ENCODE peak calls at places on chromosome 14, in five cellular contexts. L is endodermal cell; B is right atrium auricular region; K is IMR-90; V is effector memory CD4-positive, alpha-beta T cell. O is an unnamed sample. For H3K4me1, the result is how much of the 10 kb centered on the place peaks cover.

GRCh38 chr14:35533357-35534129 is 421 bp upstream of the INSM2 start:
- DNase-seq in V (peak), L (peak), K (peak), B (no peak), O (no peak)

GRCh38 chr14:20001863-20002262 is at the start of gene OR4Q2:
- DNase-seq in L (no peak), K (no peak), V (no peak), B (no peak), O (no peak)

GRCh38 chr14:74637184-74637562 is 25.1 kb upstream of the LTBP2 start:
- DNase-seq in V (no peak), B (no peak), L (peak), K (no peak), O (no peak)

GRCh38 chr14:32364941-32365340 is 35.8 kb downstream of the AKAP6 start:
- DNase-seq in L (no peak), V (no peak), B (no peak), K (no peak), O (no peak)

GRCh38 chr14:61152851-61153364 is 128.2 kb downstream of the TMEM30B start:
- DNase-seq in B (no peak), L (no peak), K (peak), V (no peak), O (no peak)

GRCh38 chr14:66395300-66395699 is 90.9 kb upstream of the CCDC196 start:
- DNase-seq in L (peak), K (no peak), B (no peak), V (no peak), O (no peak)

GRCh38 chr14:66859063-66859671 is 330.1 kb upstream of the GARIN2 start:
- DNase-seq in K (no peak), V (no peak), L (no peak), B (no peak), O (no peak)

GRCh38 chr14:101192661-101193000 is 289.1 kb upstream of the RTL1 start:
- DNase-seq in L (no peak), K (no peak), V (no peak), B (peak), O (peak)

GRCh38 chr14:76346391-76347160 is 29.4 kb upstream of the ESRRB start:
- DNase-seq in B (no peak), V (no peak), K (no peak), L (no peak), O (no peak)

GRCh38 chr14:101176535-101177205 is 273.1 kb upstream of the RTL1 start:
- DNase-seq in K (no peak), V (no peak), L (no peak), B (peak), O (peak)

GRCh38 chr14:76077340-76077739 is 74.4 kb upstream of the GPATCH2L start:
- DNase-seq in K (no peak), V (no peak), L (no peak), B (no peak), O (no peak)

GRCh38 chr14:40119765-40120164 is 687.5 kb upstream of the FBXO33 start:
- DNase-seq in V (no peak), L (no peak), K (no peak), B (no peak), O (no peak)

GRCh38 chr14:57461777-57462320 is 31.8 kb downstream of the CCDC198 start:
- DNase-seq in V (no peak), B (no peak), L (no peak), K (no peak), O (no peak)

GRCh38 chr14:104131968-104132732 is 6.2 kb upstream of the KIF26A start:
- DNase-seq in V (no peak), L (peak), K (no peak), B (no peak), O (no peak)

GRCh38 chr14:90408713-90409112 is 11.9 kb downstream of the CALM1 start:
- DNase-seq in L (no peak), K (peak), V (no peak), B (no peak), O (no peak)

GRCh38 chr14:61304678-61305077 is 16.7 kb upstream of the PRKCH start:
- DNase-seq in V (no peak), K (no peak), B (no peak), L (no peak), O (peak)

GRCh38 chr14:77436042-77436441 is 12.7 kb upstream of the NOXRED1 start:
- DNase-seq in L (no peak), V (no peak), B (no peak), K (no peak), O (no peak)

GRCh38 chr14:51692646-51693045 is 40.9 kb downstream of the FRMD6 start:
- DNase-seq in L (no peak), K (peak), B (no peak), V (no peak), O (no peak)

GRCh38 chr14:91417983-91418386 is 365 bp upstream of the CCDC88C start:
- DNase-seq in K (no peak), L (peak), V (peak), B (no peak), O (no peak)

GRCh38 chr14:100072783-100073346 is 7.6 kb downstream of the EVL start:
- DNase-seq in L (no peak), V (peak), B (no peak), K (no peak), O (no peak)

GRCh38 chr14:35818346-35819115 is 7.6 kb upstream of the BRMS1L start:
- DNase-seq in L (no peak), K (peak), B (no peak), V (no peak), O (no peak)

GRCh38 chr14:64682173-64682710 is 22.0 kb upstream of the PLEKHG3 start:
- DNase-seq in B (peak), L (peak), V (no peak), K (peak), O (no peak)

GRCh38 chr14:77006127-77006526 is 22.4 kb downstream of the IRF2BPL start:
- DNase-seq in L (peak), V (no peak), K (no peak), B (no peak), O (no peak)

GRCh38 chr14:87656315-87656714 is 336.7 kb downstream of the GALC start:
- DNase-seq in K (no peak), B (no peak), L (no peak), V (no peak), O (no peak)

GRCh38 chr14:54881761-54882401 is 20.7 kb downstream of the GCH1 start:
- DNase-seq in K (peak), L (no peak), V (no peak), B (no peak), O (no peak)

DNA sequence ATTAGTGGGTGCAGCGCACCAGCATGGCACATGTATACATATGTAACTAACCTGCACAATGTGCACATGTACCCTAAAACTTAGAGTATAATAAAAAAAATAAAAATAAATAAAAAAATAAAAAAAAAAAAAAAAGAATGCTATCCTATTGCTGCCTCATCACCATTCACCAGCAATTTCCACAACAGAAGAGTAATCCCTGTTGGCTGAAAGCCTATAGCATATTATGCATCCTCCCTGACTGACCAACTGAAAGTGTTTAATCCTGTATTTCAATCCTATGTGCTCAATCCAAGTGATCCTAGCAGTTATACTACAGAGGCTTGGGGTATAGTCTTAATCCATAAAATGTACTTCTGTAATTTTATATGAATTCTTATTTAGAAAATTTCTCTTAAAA is 18.5 kb downstream of the DICER1 start:
- DNase-seq in K (peak), L (no peak), V (no peak), B (no peak), O (no peak)
- H3K4me1 ChIP-seq in K (under half), L (under half), V (under half), B (half or more), O (half or more)

GRCh38 chr14:105486333-105486973 is at the start of gene CRIP1:
- DNase-seq in L (no peak), K (no peak), V (no peak), B (no peak), O (no peak)

GRCh38 chr14:105486974-105487448 is 325 bp downstream of the CRIP1 start:
- DNase-seq in V (peak), B (peak), L (peak), K (no peak), O (no peak)

GRCh38 chr14:105484069-105484996 is 2.4 kb upstream of the CRIP1 start:
- DNase-seq in B (peak), L (no peak), V (peak), K (no peak), O (no peak)

GRCh38 chr14:105484997-105485393 is 1.7 kb upstream of the CRIP1 start:
- DNase-seq in V (no peak), K (no peak), L (no peak), B (no peak), O (no peak)

GRCh38 chr14:105485720-105486332 is 860 bp upstream of the CRIP1 start:
- DNase-seq in K (no peak), V (peak), B (no peak), L (peak), O (no peak)
- H3K4me1 ChIP-seq in K (under half), V (half or more), B (half or more), L (under half), O (half or more)

GRCh38 chr14:59358774-59359173 is 106.4 kb downstream of the GPR135 start:
- DNase-seq in V (no peak), L (no peak), B (no peak), K (no peak), O (no peak)
- H3K4me1 ChIP-seq in V (under half), L (under half), B (half or more), K (under half), O (half or more)

DNA sequence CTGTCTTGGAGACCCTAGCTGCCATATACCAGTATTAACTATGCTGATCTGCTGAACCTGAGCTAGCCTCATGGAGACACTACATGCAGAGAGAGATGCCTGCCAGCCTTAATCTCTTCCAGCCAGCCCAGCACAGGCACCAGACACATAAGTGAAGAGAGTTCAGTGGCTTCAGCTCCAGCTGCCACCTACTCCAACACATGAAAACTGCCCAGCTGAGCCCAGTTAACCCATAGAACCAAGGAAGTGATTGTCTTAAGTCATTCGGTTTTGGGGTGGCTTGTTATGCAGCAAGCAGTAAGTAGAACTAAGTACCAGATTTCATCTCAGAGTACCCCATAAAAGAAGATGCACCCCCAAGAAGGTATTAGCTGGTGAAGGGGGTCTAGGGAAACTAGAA is 7.6 kb downstream of the SERPINA11 start:
- DNase-seq in K (no peak), L (no peak), V (no peak), B (no peak), O (no peak)
- H3K4me1 ChIP-seq in K (under half), L (under half), V (under half), B (under half), O (under half)

GRCh38 chr14:102736956-102737355 is 40.3 kb upstream of the TRAF3 start:
- DNase-seq in L (peak), V (no peak), K (no peak), B (no peak), O (no peak)

GRCh38 chr14:102739190-102739469 is 38.1 kb upstream of the TRAF3 start:
- DNase-seq in V (no peak), L (no peak), B (no peak), K (no peak), O (no peak)

GRCh38 chr14:102733326-102733725 is 43.9 kb upstream of the TRAF3 start:
- DNase-seq in L (no peak), V (no peak), K (no peak), B (no peak), O (no peak)

GRCh38 chr14:102737402-102738372 is 39.6 kb upstream of the TRAF3 start:
- DNase-seq in V (no peak), B (no peak), K (no peak), L (no peak), O (no peak)

DNA sequence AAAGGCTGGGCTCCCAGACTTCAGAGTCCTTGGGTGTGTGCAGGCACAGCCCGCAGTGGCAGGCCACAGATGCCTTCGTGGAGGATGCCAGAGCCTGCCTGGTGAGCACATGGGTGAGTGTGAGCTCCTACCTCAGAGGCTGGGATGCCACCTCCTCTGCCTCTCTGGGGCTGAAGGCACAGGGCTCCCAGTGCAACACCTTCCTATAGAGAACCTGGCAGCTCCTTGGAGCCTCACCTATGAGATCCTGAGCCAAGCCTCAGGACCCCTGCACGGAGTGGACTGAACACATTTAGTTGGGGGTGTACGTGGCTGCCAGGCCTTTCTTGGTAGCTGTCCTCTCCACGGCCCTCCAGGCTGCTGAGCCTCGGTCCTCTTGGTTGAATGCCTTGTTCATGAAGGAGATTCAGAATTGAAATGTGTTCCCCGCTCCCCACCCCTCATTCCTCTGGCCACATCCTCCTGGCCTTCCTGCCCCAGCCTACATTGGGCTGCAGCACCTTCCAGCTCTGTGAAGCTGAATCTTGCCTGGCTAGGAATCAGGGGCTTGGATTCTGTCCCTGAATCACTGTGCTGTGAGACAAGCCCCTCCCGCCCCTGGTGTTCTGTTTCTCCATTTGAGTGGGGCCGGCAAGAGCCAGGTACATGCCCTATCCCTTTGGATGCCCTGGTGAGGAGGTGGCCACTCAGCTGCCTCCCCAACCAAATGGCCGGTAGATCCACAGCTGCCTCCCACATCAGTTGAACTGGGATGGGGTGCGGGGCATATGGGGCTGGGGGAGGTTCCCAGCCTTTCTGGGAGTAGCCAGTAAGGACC is 38.7 kb upstream of the TRAF3 start:
- DNase-seq in B (no peak), L (no peak), V (no peak), K (no peak), O (no peak)
- H3K4me1 ChIP-seq in B (under half), L (under half), V (under half), K (under half), O (under half)